ENCODE peak calls at places on chromosomes 4 and X, in four cellular contexts. One of them, this sample, is unnamed.

GRCh38 chrX:38939067-38939466 is 137.8 kb downstream of the MID1IP1 start:
- DNase-seq in tibial nerve: peak
- DNase-seq in ovary: no peak
- DNase-seq in HFF-Myc: no peak
- DNase-seq in this sample: no peak

GRCh38 chr4:61995717-61996337 is 795.7 kb downstream of the ADGRL3 start:
- DNase-seq in tibial nerve: no peak
- DNase-seq in ovary: no peak
- DNase-seq in HFF-Myc: no peak
- DNase-seq in this sample: no peak

GRCh38 chrX:21741869-21742701 is 15.8 kb downstream of the SMPX start:
- DNase-seq in tibial nerve: no peak
- DNase-seq in ovary: no peak
- DNase-seq in HFF-Myc: no peak
- DNase-seq in this sample: no peak

GRCh38 chr4:184267206-184267608 is 49.5 kb upstream of the ENPP6 start:
- DNase-seq in tibial nerve: no peak
- DNase-seq in ovary: no peak
- DNase-seq in HFF-Myc: no peak
- DNase-seq in this sample: no peak

GRCh38 chr4:145618210-145618911 is 824 bp upstream of the MMAA start:
- DNase-seq in tibial nerve: no peak
- DNase-seq in ovary: peak
- DNase-seq in HFF-Myc: no peak
- DNase-seq in this sample: no peak

GRCh38 chr4:145755802-145756201 is 75.9 kb downstream of the C4orf51 start:
- DNase-seq in tibial nerve: no peak
- DNase-seq in ovary: no peak
- DNase-seq in HFF-Myc: no peak
- DNase-seq in this sample: no peak

GRCh38 chrX:120014354-120015129 is 62.9 kb downstream of the RHOXF2B start:
- DNase-seq in tibial nerve: no peak
- DNase-seq in ovary: no peak
- DNase-seq in HFF-Myc: no peak
- DNase-seq in this sample: no peak

GRCh38 chr4:10106421-10107039 is 10.1 kb downstream of the WDR1 start:
- DNase-seq in tibial nerve: peak
- DNase-seq in ovary: peak
- DNase-seq in HFF-Myc: peak
- DNase-seq in this sample: peak

GRCh38 chr4:176845636-176846035 is 52.9 kb upstream of the VEGFC start:
- DNase-seq in tibial nerve: no peak
- DNase-seq in ovary: no peak
- DNase-seq in HFF-Myc: no peak
- DNase-seq in this sample: peak

GRCh38 chrX:120029354-120029753 is 48.1 kb downstream of the RHOXF2B start:
- DNase-seq in tibial nerve: no peak
- DNase-seq in ovary: no peak
- DNase-seq in HFF-Myc: no peak
- DNase-seq in this sample: no peak

DNA sequence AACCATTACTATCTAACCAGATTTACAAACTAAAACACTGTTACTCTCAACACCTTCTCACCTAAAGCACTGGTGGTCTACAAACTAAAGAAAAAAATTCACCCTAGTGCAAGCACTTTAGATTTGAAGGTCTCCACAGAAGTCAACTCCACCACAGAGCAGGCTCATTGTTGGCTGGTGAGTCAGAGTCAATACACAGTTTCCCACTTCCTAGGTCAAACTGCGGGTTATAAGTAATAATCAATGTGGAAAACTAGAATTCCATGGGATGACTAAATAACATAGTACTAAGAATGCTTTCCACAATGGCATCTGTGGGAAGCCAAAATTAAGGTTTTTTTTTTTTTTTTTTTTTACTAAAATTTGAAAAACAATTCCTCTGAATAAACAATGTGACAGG is 191.8 kb downstream of the PDGFC start:
- DNase-seq in tibial nerve: no peak
- DNase-seq in ovary: no peak
- DNase-seq in HFF-Myc: peak
- DNase-seq in this sample: peak
- H3K4me3 ChIP-seq in tibial nerve: no peak
- H3K4me3 ChIP-seq in ovary: no peak
- H3K4me3 ChIP-seq in HFF-Myc: no peak
- H3K4me3 ChIP-seq in this sample: no peak

GRCh38 chr4:7902101-7902553 is 37.5 kb downstream of the AFAP1 start:
- DNase-seq in tibial nerve: no peak
- DNase-seq in ovary: no peak
- DNase-seq in HFF-Myc: no peak
- DNase-seq in this sample: no peak
- H3K4me3 ChIP-seq in tibial nerve: no peak
- H3K4me3 ChIP-seq in ovary: no peak
- H3K4me3 ChIP-seq in HFF-Myc: no peak
- H3K4me3 ChIP-seq in this sample: no peak

DNA sequence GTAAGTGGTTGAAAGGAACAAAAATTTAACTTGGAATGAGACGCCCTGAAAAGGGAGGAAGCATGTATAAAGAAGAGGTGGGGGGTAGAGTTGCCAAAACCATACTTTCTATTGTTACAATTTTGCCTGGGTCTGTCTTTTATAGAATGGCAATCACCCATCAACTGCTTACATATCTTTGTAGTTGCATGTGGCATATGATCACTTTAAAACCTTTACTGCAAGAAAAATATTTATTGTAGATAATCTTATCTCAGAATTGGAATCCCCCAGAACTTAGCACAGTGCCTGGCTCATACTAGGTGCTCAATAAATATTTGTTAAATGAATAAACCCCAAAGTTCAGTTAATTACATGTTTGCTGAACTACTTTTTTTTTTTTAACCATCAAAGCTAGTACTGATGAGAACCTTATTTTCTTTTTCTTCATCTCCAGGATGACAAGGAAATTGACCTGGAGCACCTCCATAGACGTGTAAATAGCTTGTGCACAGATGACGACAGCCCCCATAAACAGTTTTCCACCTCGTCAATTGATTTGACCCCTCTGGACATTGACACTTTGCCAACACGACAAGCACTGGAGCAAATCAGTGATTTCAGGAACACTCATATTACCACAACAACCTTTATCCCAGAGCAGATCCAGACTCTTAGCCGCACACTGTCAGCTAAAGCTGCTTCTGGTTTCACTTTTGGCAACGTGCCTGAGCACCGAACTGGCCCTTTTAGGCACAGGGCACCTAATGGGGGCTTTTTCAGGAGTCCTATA is 56.7 kb upstream of the ATOH1 start:
- DNase-seq in tibial nerve: no peak
- DNase-seq in ovary: no peak
- DNase-seq in HFF-Myc: no peak
- DNase-seq in this sample: no peak
- H3K4me3 ChIP-seq in tibial nerve: no peak
- H3K4me3 ChIP-seq in ovary: no peak
- H3K4me3 ChIP-seq in HFF-Myc: no peak
- H3K4me3 ChIP-seq in this sample: no peak

GRCh38 chr4:172009461-172009860 is 196.3 kb downstream of the GALNTL6 start:
- DNase-seq in tibial nerve: no peak
- DNase-seq in ovary: no peak
- DNase-seq in HFF-Myc: no peak
- DNase-seq in this sample: no peak

GRCh38 chr4:172007889-172008288 is 194.7 kb downstream of the GALNTL6 start:
- DNase-seq in tibial nerve: no peak
- DNase-seq in ovary: no peak
- DNase-seq in HFF-Myc: no peak
- DNase-seq in this sample: no peak

DNA sequence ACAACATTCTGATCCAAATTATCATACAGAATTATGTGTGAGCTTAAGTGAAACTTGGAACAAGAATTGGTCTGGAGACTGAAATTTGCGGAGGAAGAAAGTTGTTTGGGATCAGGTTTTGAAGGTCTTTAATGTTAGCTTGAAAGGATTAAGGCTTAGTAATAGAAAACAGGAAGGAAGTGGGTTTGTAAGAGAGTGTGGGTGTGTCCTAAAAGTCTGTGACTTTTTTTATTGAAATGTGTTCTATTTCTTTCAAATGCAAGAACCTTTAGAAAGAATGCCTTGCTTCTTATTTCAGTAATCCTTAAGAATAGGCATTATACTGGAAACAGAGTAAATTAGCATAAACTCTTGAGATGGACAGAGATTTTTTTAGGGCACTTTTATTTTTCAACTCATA is 198.0 kb downstream of the GALNTL6 start:
- DNase-seq in tibial nerve: no peak
- DNase-seq in ovary: no peak
- DNase-seq in HFF-Myc: no peak
- DNase-seq in this sample: no peak
- H3K4me3 ChIP-seq in tibial nerve: no peak
- H3K4me3 ChIP-seq in ovary: no peak
- H3K4me3 ChIP-seq in HFF-Myc: no peak
- H3K4me3 ChIP-seq in this sample: no peak

GRCh38 chrX:129956765-129957164 is 25.7 kb upstream of the BCORL1 start:
- DNase-seq in tibial nerve: no peak
- DNase-seq in ovary: no peak
- DNase-seq in HFF-Myc: no peak
- DNase-seq in this sample: no peak
- H3K4me3 ChIP-seq in tibial nerve: peak
- H3K4me3 ChIP-seq in ovary: peak
- H3K4me3 ChIP-seq in HFF-Myc: no peak
- H3K4me3 ChIP-seq in this sample: peak

GRCh38 chr4:140116442-140117104 is 37.4 kb downstream of the MAML3 start:
- DNase-seq in tibial nerve: no peak
- DNase-seq in ovary: no peak
- DNase-seq in HFF-Myc: peak
- DNase-seq in this sample: no peak

GRCh38 chr4:140117946-140118345 is 36.0 kb downstream of the MAML3 start:
- DNase-seq in tibial nerve: no peak
- DNase-seq in ovary: no peak
- DNase-seq in HFF-Myc: no peak
- DNase-seq in this sample: no peak

GRCh38 chr4:140122891-140123290 is 31.1 kb downstream of the MAML3 start:
- DNase-seq in tibial nerve: no peak
- DNase-seq in ovary: no peak
- DNase-seq in HFF-Myc: no peak
- DNase-seq in this sample: no peak

GRCh38 chr4:140115140-140115539 is 38.8 kb downstream of the MAML3 start:
- DNase-seq in tibial nerve: no peak
- DNase-seq in ovary: no peak
- DNase-seq in HFF-Myc: no peak
- DNase-seq in this sample: no peak

DNA sequence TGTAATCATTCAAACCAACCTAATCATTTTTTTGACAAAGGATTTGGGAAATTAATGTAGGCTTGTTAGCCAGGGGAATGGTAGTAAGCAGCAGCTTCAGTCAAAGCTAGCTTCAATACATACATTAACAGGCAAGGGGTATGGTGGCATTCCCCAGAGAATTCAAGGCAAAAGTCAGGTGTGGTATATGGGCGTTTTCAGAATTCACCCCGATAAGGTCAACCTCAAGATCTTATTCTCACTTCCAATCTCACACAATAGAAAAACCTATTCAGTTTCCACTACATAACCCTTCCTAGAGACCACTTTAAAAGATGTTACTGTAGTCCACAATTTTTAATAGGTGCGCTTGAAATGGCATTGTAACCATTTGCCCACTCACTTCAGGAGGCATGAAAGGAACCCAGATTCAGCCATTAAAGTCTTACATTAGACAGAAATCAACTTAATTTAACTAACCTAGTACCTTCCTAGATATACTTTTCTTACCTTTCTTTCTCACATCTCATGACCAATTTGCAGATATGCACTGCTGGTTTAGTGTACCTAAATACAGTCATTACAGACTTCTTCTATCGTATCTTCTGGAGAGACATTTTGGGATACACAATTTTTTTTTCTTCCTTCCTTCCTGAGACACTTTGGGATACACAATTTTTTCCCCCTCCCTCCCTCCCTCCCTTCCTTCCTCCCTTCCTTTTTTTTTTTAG is 34.9 kb downstream of the MAML3 start:
- DNase-seq in tibial nerve: no peak
- DNase-seq in ovary: no peak
- DNase-seq in HFF-Myc: no peak
- DNase-seq in this sample: no peak
- H3K4me3 ChIP-seq in tibial nerve: no peak
- H3K4me3 ChIP-seq in ovary: no peak
- H3K4me3 ChIP-seq in HFF-Myc: no peak
- H3K4me3 ChIP-seq in this sample: no peak